ENCODE peak calls at places on chromosomes 7 and 10, in seven cellular contexts. L is IMR-90, D is PC-9, Z is cardiac muscle cell, O is trophoblast cell, Q is BE2C, C is uterus. W is an unnamed sample.

GRCh38 chr10:30186371-30186875 is 127.0 kb upstream of the JCAD start:
- DNase-seq in L (no peak), D (peak; percentile 61), Z (no peak), O (no peak), Q (no peak), C (no peak), W (no peak)

GRCh38 chr10:111338035-111338434 is 261.2 kb downstream of the ADRA2A start:
- DNase-seq in L (no peak), D (no peak), Z (no peak), O (no peak), Q (no peak), C (no peak), W (no peak)

GRCh38 chr10:27258492-27258837 is 17.9 kb upstream of the ACBD5 start:
- DNase-seq in L (no peak), D (no peak), Z (no peak), O (no peak), Q (no peak), C (no peak), W (no peak)

GRCh38 chr7:98091523-98091922 is 15.1 kb upstream of the LMTK2 start:
- DNase-seq in L (no peak), D (no peak), Z (no peak), O (peak; percentile 48), Q (no peak), C (no peak), W (no peak)

GRCh38 chr10:70693619-70694286 is 21.4 kb downstream of the ADAMTS14 start:
- DNase-seq in L (peak; percentile 58), D (no peak), Z (peak; percentile 76), O (no peak), Q (peak; percentile 87), C (peak; percentile 76), W (no peak)

GRCh38 chr7:102122026-102122425 is 164.6 kb upstream of the SH2B2 start:
- DNase-seq in L (peak; percentile 61), D (no peak), Z (peak; percentile 70), O (no peak), Q (no peak), C (no peak), W (peak; percentile 45)

GRCh38 chr10:68471063-68471585 is 649 bp downstream of the DNA2 start:
- DNase-seq in L (no peak), D (no peak), Z (no peak), O (no peak), Q (no peak), C (no peak), W (peak; percentile 11)

GRCh38 chr7:69939317-69939716 is 341.0 kb downstream of the AUTS2 start:
- DNase-seq in L (no peak), D (no peak), Z (no peak), O (no peak), Q (no peak), C (no peak), W (peak; percentile 52)

GRCh38 chr7:103343758-103344452 is 662 bp downstream of the DNAJC2 start:
- DNase-seq in L (peak; percentile 34), D (peak; percentile 3), Z (peak; percentile 23), O (no peak), Q (peak; percentile 7), C (peak; percentile 15), W (peak; percentile 31)

GRCh38 chr10:78980815-78981214 is 88.0 kb upstream of the ZMIZ1 start:
- DNase-seq in L (no peak), D (no peak), Z (peak; percentile 40), O (no peak), Q (no peak), C (no peak), W (no peak)

GRCh38 chr10:121002586-121003205 is 151.5 kb downstream of the WDR11 start:
- DNase-seq in L (no peak), D (no peak), Z (no peak), O (no peak), Q (no peak), C (no peak), W (no peak)

GRCh38 chr7:79820387-79820786 is 314.2 kb upstream of the GNAI1 start:
- DNase-seq in L (peak; percentile 85), D (no peak), Z (peak; percentile 93), O (no peak), Q (peak; percentile 88), C (peak; percentile 35), W (peak; percentile 66)

GRCh38 chr10:77165445-77166316 is 471.9 kb downstream of the KCNMA1 start:
- DNase-seq in L (peak; percentile 71), D (peak; percentile 54), Z (peak; percentile 72), O (peak; percentile 12), Q (peak; percentile 67), C (peak; percentile 34), W (peak; percentile 44)

GRCh38 chr10:100886544-100886943 is 26.2 kb upstream of the SLF2 start:
- DNase-seq in L (no peak), D (no peak), Z (no peak), O (no peak), Q (no peak), C (no peak), W (peak; percentile 96)

GRCh38 chr7:106679153-106679931 is 18.4 kb upstream of the CCDC71L start:
- DNase-seq in L (peak; percentile 29), D (peak; percentile 31), Z (peak; percentile 81), O (peak; percentile 74), Q (no peak), C (peak; percentile 19), W (no peak)

GRCh38 chr10:131977323-131978096 is 4.2 kb downstream of the BNIP3 start:
- DNase-seq in L (no peak), D (no peak), Z (no peak), O (no peak), Q (no peak), C (no peak), W (no peak)

GRCh38 chr10:71274901-71275796 is 43.9 kb upstream of the SLC29A3 start:
- DNase-seq in L (no peak), D (no peak), Z (no peak), O (no peak), Q (no peak), C (no peak), W (no peak)

GRCh38 chr10:27100800-27101347 is 580 bp upstream of the ANKRD26 start:
- DNase-seq in L (no peak), D (peak; percentile 2), Z (no peak), O (no peak), Q (no peak), C (no peak), W (no peak)

GRCh38 chr7:138886501-138886917 is 88.5 kb upstream of the ATP6V0A4 start:
- DNase-seq in L (peak; percentile 73), D (peak; percentile 45), Z (peak; percentile 81), O (peak; percentile 36), Q (peak; percentile 49), C (no peak), W (peak; percentile 84)

GRCh38 chr7:105218939-105219770 is 169.6 kb downstream of the SRPK2 start:
- DNase-seq in L (peak; percentile 66), D (no peak), Z (no peak), O (no peak), Q (no peak), C (no peak), W (no peak)

GRCh38 chr7:51175992-51176388 is 140.6 kb downstream of the COBL start:
- DNase-seq in L (no peak), D (no peak), Z (no peak), O (no peak), Q (no peak), C (no peak), W (no peak)

GRCh38 chr10:124622158-124622557 is 122.0 kb downstream of the FAM53B start:
- DNase-seq in L (no peak), D (no peak), Z (no peak), O (no peak), Q (no peak), C (no peak), W (no peak)

GRCh38 chr10:124624006-124624405 is 120.2 kb downstream of the FAM53B start:
- DNase-seq in L (no peak), D (no peak), Z (no peak), O (no peak), Q (no peak), C (no peak), W (no peak)

GRCh38 chr10:124624456-124624855 is 119.7 kb downstream of the FAM53B start:
- DNase-seq in L (no peak), D (no peak), Z (no peak), O (no peak), Q (no peak), C (no peak), W (no peak)

GRCh38 chr10:124621637-124622036 is 122.5 kb downstream of the FAM53B start:
- DNase-seq in L (no peak), D (no peak), Z (no peak), O (no peak), Q (no peak), C (no peak), W (no peak)

GRCh38 chr10:124622866-124623536 is 121.2 kb downstream of the FAM53B start:
- DNase-seq in L (no peak), D (no peak), Z (no peak), O (no peak), Q (no peak), C (no peak), W (no peak)
- H3K4me1 ChIP-seq in L (peaks cover 2% of the 10 kb centered on the region), D (peaks cover 26% of the 10 kb centered on the region), Z (peaks cover 21% of the 10 kb centered on the region), O (peaks cover 11% of the 10 kb centered on the region), Q (no peaks in the 10 kb centered on the region), C (peaks cover 10% of the 10 kb centered on the region), W (peaks cover 23% of the 10 kb centered on the region)

GRCh38 chr7:101100858-101101847 is 15.9 kb downstream of the TRIM56 start:
- DNase-seq in L (no peak), D (peak; percentile 58), Z (no peak), O (peak; percentile 82), Q (no peak), C (no peak), W (no peak)

GRCh38 chr7:101104193-101104713 is 19.0 kb downstream of the TRIM56 start:
- DNase-seq in L (no peak), D (no peak), Z (no peak), O (no peak), Q (no peak), C (no peak), W (no peak)

GRCh38 chr7:101108330-101108857 is 18.5 kb upstream of the SERPINE1 start:
- DNase-seq in L (no peak), D (peak; percentile 50), Z (peak; percentile 78), O (peak; percentile 78), Q (no peak), C (no peak), W (peak; percentile 53)

GRCh38 chr7:101106387-101106786 is 20.5 kb upstream of the SERPINE1 start:
- DNase-seq in L (no peak), D (no peak), Z (no peak), O (no peak), Q (no peak), C (no peak), W (no peak)

DNA sequence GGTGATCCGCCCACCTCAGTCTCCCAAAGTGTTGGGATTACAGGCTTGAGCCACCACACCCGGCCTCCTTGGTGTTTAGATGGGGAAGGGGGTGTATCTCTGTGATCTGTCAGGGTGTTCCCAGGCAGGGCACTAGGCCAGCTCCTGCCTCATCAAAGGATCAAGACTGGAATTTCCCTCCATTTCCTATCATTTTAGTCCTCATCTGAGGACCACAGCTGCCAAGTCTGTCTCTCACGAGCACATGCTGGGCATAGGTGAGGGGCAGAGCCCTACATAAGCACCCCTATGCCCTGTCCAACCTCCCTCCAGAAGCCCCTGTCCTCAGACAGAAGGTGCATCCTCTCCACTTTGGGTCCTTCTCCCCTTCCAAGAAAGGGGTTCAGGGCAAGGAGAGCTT is 19.5 kb downstream of the TRIM56 start:
- DNase-seq in L (peak; percentile 47), D (no peak), Z (no peak), O (no peak), Q (no peak), C (no peak), W (no peak)
- H3K4me1 ChIP-seq in L (peaks cover 18% of the 10 kb centered on the region), D (peaks cover 77% of the 10 kb centered on the region), Z (no peaks in the 10 kb centered on the region), O (peaks cover 20% of the 10 kb centered on the region), Q (peaks cover 7% of the 10 kb centered on the region), C (peaks cover 6% of the 10 kb centered on the region), W (peaks cover 12% of the 10 kb centered on the region)

GRCh38 chr10:1050145-1050544 is 1.2 kb upstream of the IDI1 start:
- DNase-seq in L (peak; percentile 42), D (no peak), Z (peak; percentile 51), O (peak; percentile 45), Q (peak; percentile 42), C (no peak), W (no peak)
- H3K4me1 ChIP-seq in L (peaks cover 7% of the 10 kb centered on the region), D (peaks cover 24% of the 10 kb centered on the region), Z (peaks cover 13% of the 10 kb centered on the region), O (peaks cover 17% of the 10 kb centered on the region), Q (no peaks in the 10 kb centered on the region), C (no peaks in the 10 kb centered on the region), W (no peaks in the 10 kb centered on the region)

GRCh38 chr7:13031481-13031880 is 344.0 kb downstream of the ARL4A start:
- DNase-seq in L (no peak), D (no peak), Z (no peak), O (no peak), Q (no peak), C (no peak), W (no peak)
- H3K4me1 ChIP-seq in L (peaks cover 3% of the 10 kb centered on the region), D (no peaks in the 10 kb centered on the region), Z (no peaks in the 10 kb centered on the region), O (peaks cover 3% of the 10 kb centered on the region), Q (no peaks in the 10 kb centered on the region), C (no peaks in the 10 kb centered on the region), W (peaks cover 9% of the 10 kb centered on the region)

W was measured in SJCRH30.